ENCODE peak calls at places on chromosomes 16 and 17, in six cellular contexts. F is HepG2, L is HCT116, N is heart left ventricle, Z is body of pancreas, R is upper lobe of left lung. S is an unnamed sample.

GRCh38 chr17:41553176-41553575 is 18.7 kb downstream of the KRT9 start:
- ATAC-seq in F (no peak), L (no peak), N (no peak), Z (no peak), R (no peak), S (no peak)

GRCh38 chr16:66120656-66121055 is 245.8 kb upstream of the CDH5 start:
- ATAC-seq in F (no peak), L (no peak), N (no peak), Z (no peak), R (no peak), S (no peak)

GRCh38 chr17:68458260-68459029 is 1.1 kb upstream of the WIPI1 start:
- ATAC-seq in F (no peak), L (no peak), N (no peak), Z (no peak), R (no peak), S (no peak)

GRCh38 chr16:57304169-57305061 is 19.9 kb upstream of the PLLP start:
- ATAC-seq in F (peak; percentile 68), L (no peak), N (peak; percentile 4), Z (peak; percentile 51), R (no peak), S (peak; percentile 37)

GRCh38 chr16:87560428-87561199 is 41.7 kb upstream of the JPH3 start:
- ATAC-seq in F (peak; percentile 50), L (peak; percentile 96), N (no peak), Z (no peak), R (peak; percentile 56), S (peak; percentile 50)

GRCh38 chr17:35736236-35736635 is 4.8 kb downstream of the RASL10B start:
- ATAC-seq in F (no peak), L (no peak), N (no peak), Z (no peak), R (no peak), S (no peak)

GRCh38 chr17:18919963-18920362 is 32.0 kb upstream of the SLC5A10 start:
- ATAC-seq in F (peak; percentile 87), L (no peak), N (no peak), Z (peak; percentile 33), R (no peak), S (no peak)

GRCh38 chr17:66098040-66098439 is 93.9 kb downstream of the CEP112 start:
- ATAC-seq in F (no peak), L (no peak), N (no peak), Z (no peak), R (no peak), S (no peak)

GRCh38 chr16:67191410-67191994 is 453 bp upstream of the E2F4 start:
- ATAC-seq in F (peak; percentile 4), L (no peak), N (no peak), Z (no peak), R (no peak), S (no peak)

DNA sequence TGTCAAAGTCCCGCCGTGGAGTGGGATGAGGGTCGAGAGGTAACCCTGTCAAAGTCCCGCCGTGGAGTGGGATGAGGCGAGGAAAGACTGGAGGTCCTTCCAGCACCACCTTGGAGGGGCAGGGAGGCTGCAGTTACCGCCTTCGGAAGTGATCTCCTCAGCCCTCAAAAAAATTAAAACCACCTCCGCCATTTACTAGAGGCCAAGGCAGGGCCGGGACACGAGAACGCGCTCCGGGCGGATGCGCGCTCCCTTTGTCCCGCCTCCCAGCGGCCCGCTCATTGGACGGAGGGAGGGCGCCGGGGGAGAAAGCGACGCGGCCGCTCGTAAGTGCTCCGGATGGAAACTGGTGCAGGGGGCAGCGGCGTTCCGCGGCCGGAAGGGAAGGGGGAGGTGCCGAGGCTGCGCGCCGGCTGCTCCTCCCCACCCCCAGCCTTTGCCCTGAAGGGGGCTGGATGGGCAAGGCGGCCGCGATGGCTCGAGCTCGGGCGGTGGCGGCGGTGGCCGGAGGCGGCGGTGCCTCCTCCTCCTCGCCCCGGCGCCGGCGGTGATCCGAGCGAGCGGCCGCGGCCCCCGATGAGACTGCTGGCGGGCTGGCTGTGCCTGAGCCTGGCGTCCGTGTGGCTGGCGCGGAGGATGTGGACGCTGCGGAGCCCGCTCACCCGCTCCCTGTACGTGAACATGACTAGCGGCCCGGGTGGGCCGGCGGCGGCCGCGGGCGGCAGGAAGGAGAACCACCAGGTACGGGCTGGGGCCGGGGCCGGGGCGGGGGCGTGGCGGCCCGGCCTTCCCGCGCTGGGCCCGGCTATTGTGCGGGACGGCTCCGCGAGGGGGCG is at the start of gene METTL9:
- ATAC-seq in F (peak; percentile 93), L (peak; percentile 95), N (peak; percentile 99), Z (peak; percentile 98), R (peak; percentile 99), S (peak; percentile 99)
- TF ChIP-seq POLR2A in F (peak; percentile 96), L (peak; percentile 30), N (peak; percentile 83), Z (peak; percentile 85), R (peak; percentile 85), S (peak; percentile 75)

GRCh38 chr17:42894283-42895184 is 6.1 kb upstream of the G6PC1 start:
- ATAC-seq in F (peak; percentile 80), L (no peak), N (no peak), Z (peak; percentile 89), R (no peak), S (no peak)

GRCh38 chr17:42898147-42898807 is 2.3 kb upstream of the G6PC1 start:
- ATAC-seq in F (peak; percentile 46), L (no peak), N (no peak), Z (peak; percentile 22), R (no peak), S (no peak)

GRCh38 chr17:42891539-42892152 is 9.0 kb upstream of the G6PC1 start:
- ATAC-seq in F (peak; percentile 76), L (no peak), N (peak; percentile 97), Z (no peak), R (peak; percentile 36), S (peak; percentile 79)

GRCh38 chr17:42889809-42890208 is 10.8 kb upstream of the G6PC1 start:
- ATAC-seq in F (no peak), L (no peak), N (no peak), Z (no peak), R (no peak), S (no peak)

DNA sequence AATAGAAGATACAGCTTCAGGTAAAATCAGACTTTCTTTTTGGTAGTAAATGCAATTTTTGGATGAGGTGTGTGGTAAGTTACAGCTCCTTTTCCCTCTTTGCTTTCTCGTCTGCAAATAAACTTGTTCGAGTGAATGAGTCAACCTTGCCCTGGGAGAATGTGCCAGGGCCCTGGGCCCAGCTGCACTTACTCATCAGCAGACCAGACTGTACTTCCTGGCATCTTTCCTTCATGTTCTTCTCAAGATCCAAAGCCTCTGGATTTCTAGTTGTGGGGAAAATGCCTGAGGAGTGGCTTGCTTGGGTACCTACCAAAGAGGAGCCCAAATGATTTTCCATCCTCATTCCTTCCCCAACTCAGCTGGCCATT is 5.4 kb upstream of the G6PC1 start:
- ATAC-seq in F (no peak), L (peak; percentile 63), N (no peak), Z (peak; percentile 74), R (peak; percentile 87), S (peak; percentile 82)
- H3K4me3 ChIP-seq in F (peak overlapping the region; percentile 57), L (no peak overlapping the region), N (no peak overlapping the region), Z (no peak overlapping the region), R (no peak overlapping the region), S (no peak overlapping the region)

GRCh38 chr17:81509048-81509686 is 3.4 kb downstream of the ACTG1 start:
- ATAC-seq in F (no peak), L (peak; percentile 10), N (no peak), Z (no peak), R (no peak), S (no peak)
- TF ChIP-seq POLR2A in F (peak; percentile 59), L (no peak), N (no peak), Z (peak; percentile 26), R (no peak), S (no peak)

GRCh38 chr16:89567656-89568594 is 7.4 kb downstream of the RPL13 start:
- ATAC-seq in F (peak; percentile 2), L (no peak), N (no peak), Z (no peak), R (no peak), S (no peak)

GRCh38 chr16:89565256-89565505 is 4.7 kb downstream of the RPL13 start:
- ATAC-seq in F (peak; percentile 1), L (peak; percentile 43), N (no peak), Z (peak; percentile 0), R (no peak), S (no peak)

GRCh38 chr16:89564476-89565255 is 4.2 kb downstream of the RPL13 start:
- ATAC-seq in F (peak; percentile 6), L (peak; percentile 18), N (no peak), Z (no peak), R (no peak), S (no peak)

GRCh38 chr16:89563639-89564392 is 3.3 kb downstream of the RPL13 start:
- ATAC-seq in F (no peak), L (no peak), N (no peak), Z (no peak), R (no peak), S (no peak)

GRCh38 chr16:89565506-89566372 is 5.3 kb downstream of the RPL13 start:
- ATAC-seq in F (peak; percentile 18), L (peak; percentile 69), N (peak; percentile 16), Z (peak; percentile 63), R (peak; percentile 44), S (peak; percentile 43)
- H3K4me3 ChIP-seq in F (peak overlapping the region; percentile 50), L (peak overlapping the region; percentile 45), N (peak overlapping the region; percentile 36), Z (no peak overlapping the region), R (no peak overlapping the region), S (no peak overlapping the region)

GRCh38 chr17:38729886-38730525 is at the start of gene CISD3:
- ATAC-seq in F (peak; percentile 69), L (peak; percentile 90), N (peak; percentile 73), Z (peak; percentile 80), R (peak; percentile 96), S (peak; percentile 97)
- TF ChIP-seq POLR2A in F (peak; percentile 63), L (peak; percentile 23), N (peak; percentile 51), Z (no peak), R (no peak), S (peak; percentile 48)

GRCh38 chr17:64074704-64075484 is 54.5 kb upstream of the ICAM2 start:
- ATAC-seq in F (peak; percentile 77), L (no peak), N (no peak), Z (peak; percentile 94), R (peak; percentile 54), S (peak; percentile 74)
- H3K4me3 ChIP-seq in F (peak overlapping the region; percentile 44), L (no peak overlapping the region), N (no peak overlapping the region), Z (no peak overlapping the region), R (no peak overlapping the region), S (no peak overlapping the region)

DNA sequence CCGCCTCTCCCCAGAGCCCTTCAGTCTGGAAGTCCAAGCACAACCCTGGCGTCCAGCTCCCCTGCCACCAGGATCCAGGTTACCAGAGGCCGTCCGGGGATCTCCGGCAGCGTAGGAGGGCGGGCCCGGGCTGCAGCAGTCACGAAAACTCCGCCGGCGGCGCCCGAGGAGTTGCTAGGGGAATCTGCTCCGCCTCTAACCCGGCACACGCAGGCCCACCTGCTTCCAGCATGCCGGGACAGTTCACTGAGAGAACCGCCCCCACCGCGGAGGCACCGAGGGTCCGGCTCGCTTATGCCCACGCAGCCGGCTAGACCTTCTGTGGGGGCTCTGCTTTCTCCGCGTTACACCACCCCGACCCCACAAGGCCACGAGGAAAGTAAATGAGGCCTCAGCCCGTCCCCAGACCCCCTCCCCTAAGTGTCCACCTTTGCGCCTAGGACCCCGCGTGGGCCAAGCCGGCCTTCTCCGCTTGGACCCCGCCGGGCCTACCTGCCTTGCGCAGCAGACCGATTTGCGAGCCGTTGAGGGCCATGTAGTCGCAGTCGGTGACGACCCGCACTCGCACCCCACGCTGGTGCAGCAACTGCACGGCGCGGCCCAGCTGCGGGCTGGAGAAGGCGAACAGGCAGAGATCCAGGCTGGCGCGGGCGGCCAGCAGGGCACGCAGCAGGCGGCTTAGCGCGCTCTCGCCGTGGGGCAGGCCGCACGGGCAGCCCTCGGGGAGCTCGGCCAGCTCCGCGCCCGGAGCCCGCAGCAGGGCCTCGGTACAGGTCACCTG is 575 bp downstream of the PLD6 start:
- ATAC-seq in F (peak; percentile 67), L (peak; percentile 61), N (no peak), Z (peak; percentile 29), R (peak; percentile 46), S (peak; percentile 31)
- TF ChIP-seq POLR2A in F (no peak), L (no peak), N (no peak), Z (peak; percentile 26), R (no peak), S (no peak)

S was measured in gastroesophageal sphincter.